ENCODE peak calls at places on chromosomes 1 and 21, in six cellular contexts. E, K, C, T, S and G are unnamed samples.

GRCh38 chr1:56073206-56073605 is 506.2 kb downstream of the PLPP3 start:
- DNase-seq in E (no peak), K (no peak), C (no peak), T (no peak), S (no peak), G (no peak)

GRCh38 chr1:27057389-27057788 is 44.7 kb upstream of the TENT5B start:
- DNase-seq in E (no peak), K (no peak), C (peak; percentile 28), T (no peak), S (no peak), G (no peak)

GRCh38 chr1:60956520-60956919 is 125.8 kb upstream of the NFIA start:
- DNase-seq in E (no peak), K (no peak), C (no peak), T (no peak), S (no peak), G (no peak)

GRCh38 chr21:35770101-35770945 is 290.0 kb downstream of the SETD4 start:
- DNase-seq in E (no peak), K (no peak), C (no peak), T (no peak), S (no peak), G (no peak)

GRCh38 chr1:204127597-204128242 is 24.1 kb downstream of the ETNK2 start:
- DNase-seq in E (no peak), K (peak; percentile 86), C (peak; percentile 88), T (peak; percentile 71), S (peak; percentile 85), G (peak; percentile 42)

GRCh38 chr1:55703726-55704363 is 488.7 kb upstream of the USP24 start:
- DNase-seq in E (no peak), K (no peak), C (no peak), T (no peak), S (no peak), G (no peak)

GRCh38 chr1:94061513-94062443 is 59.2 kb downstream of the ABCA4 start:
- DNase-seq in E (peak; percentile 36), K (peak; percentile 79), C (peak; percentile 77), T (peak; percentile 57), S (peak; percentile 83), G (peak; percentile 56)

GRCh38 chr1:202247837-202248795 is 54.5 kb downstream of the LGR6 start:
- DNase-seq in E (no peak), K (no peak), C (no peak), T (no peak), S (no peak), G (no peak)

GRCh38 chr21:34923202-34923601 is 125.9 kb downstream of the RUNX1 start:
- DNase-seq in E (no peak), K (no peak), C (no peak), T (no peak), S (no peak), G (no peak)

GRCh38 chr1:208243522-208243850 is 698 bp downstream of the PLXNA2 start:
- DNase-seq in E (no peak), K (no peak), C (peak; percentile 58), T (no peak), S (peak; percentile 53), G (no peak)

GRCh38 chr1:151839457-151840409 is at the start of gene C2CD4D:
- DNase-seq in E (peak; percentile 46), K (no peak), C (peak; percentile 81), T (no peak), S (peak; percentile 75), G (peak; percentile 48)

GRCh38 chr1:109718495-109718894 is 6.4 kb downstream of the GSTM5 start:
- DNase-seq in E (no peak), K (no peak), C (peak; percentile 1), T (no peak), S (no peak), G (no peak)

GRCh38 chr1:26327956-26328362 is 10.2 kb downstream of the CD52 start:
- DNase-seq in E (no peak), K (no peak), C (no peak), T (no peak), S (no peak), G (no peak)

GRCh38 chr1:180080439-180080838 is 74.2 kb upstream of the QSOX1 start:
- DNase-seq in E (no peak), K (no peak), C (no peak), T (no peak), S (no peak), G (no peak)

GRCh38 chr1:115466433-115466832 is 128.4 kb upstream of the NGF start:
- DNase-seq in E (no peak), K (no peak), C (peak; percentile 11), T (no peak), S (no peak), G (no peak)

GRCh38 chr1:90835661-90836344 is 118.7 kb upstream of the BARHL2 start:
- DNase-seq in E (no peak), K (peak; percentile 22), C (peak; percentile 62), T (no peak), S (peak; percentile 61), G (no peak)

GRCh38 chr1:169236143-169236542 is 129.7 kb downstream of the ATP1B1 start:
- DNase-seq in E (no peak), K (peak; percentile 37), C (no peak), T (no peak), S (no peak), G (no peak)

GRCh38 chr1:204972461-204972860 is 70.6 kb upstream of the CNTN2 start:
- DNase-seq in E (no peak), K (no peak), C (no peak), T (no peak), S (no peak), G (no peak)

GRCh38 chr1:231091853-231092301 is 51.8 kb upstream of the FAM89A start:
- DNase-seq in E (no peak), K (peak; percentile 56), C (peak; percentile 63), T (no peak), S (no peak), G (no peak)

GRCh38 chr1:91725961-91726704 is 159.8 kb downstream of the TGFBR3 start:
- DNase-seq in E (no peak), K (peak; percentile 60), C (no peak), T (peak; percentile 79), S (no peak), G (no peak)

GRCh38 chr1:41345434-41346075 is 15.7 kb upstream of the FOXO6 start:
- DNase-seq in E (no peak), K (no peak), C (no peak), T (no peak), S (peak; percentile 27), G (no peak)

GRCh38 chr1:15610167-15610566 is 7.1 kb upstream of the DDI2 start:
- DNase-seq in E (no peak), K (no peak), C (no peak), T (no peak), S (no peak), G (no peak)

GRCh38 chr1:58782308-58783089 is 1.3 kb downstream of the JUN start:
- DNase-seq in E (peak; percentile 69), K (peak; percentile 72), C (peak; percentile 75), T (no peak), S (peak; percentile 82), G (peak; percentile 56)

GRCh38 chr1:159171688-159172501 is 480 bp downstream of the CADM3 start:
- DNase-seq in E (no peak), K (no peak), C (peak; percentile 75), T (no peak), S (no peak), G (no peak)

GRCh38 chr1:33684346-33685122 is 179.3 kb upstream of the HMGB4 start:
- DNase-seq in E (no peak), K (no peak), C (no peak), T (no peak), S (no peak), G (no peak)

GRCh38 chr1:51946300-51946699 is 44.2 kb downstream of the RAB3B start:
- DNase-seq in E (no peak), K (no peak), C (no peak), T (no peak), S (no peak), G (no peak)

GRCh38 chr1:193471981-193472380 is 285.6 kb upstream of the B3GALT2 start:
- DNase-seq in E (no peak), K (no peak), C (no peak), T (no peak), S (no peak), G (no peak)

GRCh38 chr1:236154126-236154525 is 11.8 kb downstream of the GPR137B start:
- DNase-seq in E (no peak), K (no peak), C (no peak), T (no peak), S (no peak), G (no peak)

GRCh38 chr1:236156512-236157208 is 14.3 kb downstream of the GPR137B start:
- DNase-seq in E (peak; percentile 58), K (peak; percentile 47), C (no peak), T (no peak), S (no peak), G (no peak)

GRCh38 chr1:236155841-236156503 is 13.6 kb downstream of the GPR137B start:
- DNase-seq in E (no peak), K (no peak), C (no peak), T (no peak), S (no peak), G (no peak)

GRCh38 chr1:236154671-236155398 is 12.5 kb downstream of the GPR137B start:
- DNase-seq in E (no peak), K (no peak), C (no peak), T (no peak), S (no peak), G (no peak)

GRCh38 chr1:236155399-236155767 is 13.0 kb downstream of the GPR137B start:
- DNase-seq in E (no peak), K (no peak), C (no peak), T (no peak), S (no peak), G (no peak)
- TF ChIP-seq CTCF in E (no peak), K (no peak), C (no peak), T (no peak), S (no peak), G (no peak)

GRCh38 chr1:2807678-2808385 is 6.3 kb upstream of the TTC34 start:
- DNase-seq in E (no peak), K (no peak), C (no peak), T (no peak), S (no peak), G (no peak)

GRCh38 chr1:2803931-2804627 is 2.6 kb upstream of the TTC34 start:
- DNase-seq in E (no peak), K (no peak), C (no peak), T (no peak), S (peak; percentile 36), G (no peak)

GRCh38 chr1:2807036-2807435 is 5.5 kb upstream of the TTC34 start:
- DNase-seq in E (no peak), K (no peak), C (no peak), T (no peak), S (no peak), G (no peak)

GRCh38 chr1:2804628-2805351 is 3.3 kb upstream of the TTC34 start:
- DNase-seq in E (no peak), K (no peak), C (no peak), T (no peak), S (peak; percentile 51), G (no peak)

GRCh38 chr1:2805801-2806430 is 4.4 kb upstream of the TTC34 start:
- DNase-seq in E (no peak), K (no peak), C (no peak), T (no peak), S (no peak), G (no peak)
- H3K9me3 ChIP-seq in E (no peaks in the 10 kb centered on the region), K (no peaks in the 10 kb centered on the region), C (no peaks in the 10 kb centered on the region), T (peaks cover 99% of the 10 kb centered on the region), S (no peaks in the 10 kb centered on the region), G (no peaks in the 10 kb centered on the region)

GRCh38 chr1:206117151-206117948 is at the start of gene AVPR1B:
- DNase-seq in E (peak; percentile 41), K (no peak), C (peak; percentile 75), T (no peak), S (no peak), G (peak; percentile 48)
- TF ChIP-seq CTCF in E (no peak), K (no peak), C (peak; percentile 39), T (peak; percentile 5), S (no peak), G (peak; percentile 18)

GRCh38 chr1:18481921-18482701 is 1.4 kb downstream of the KLHDC7A start:
- DNase-seq in E (no peak), K (no peak), C (no peak), T (no peak), S (peak; percentile 54), G (no peak)
- H3K9me3 ChIP-seq in E (no peaks in the 10 kb centered on the region), K (no peaks in the 10 kb centered on the region), C (no peaks in the 10 kb centered on the region), T (peaks cover 32% of the 10 kb centered on the region), S (no peaks in the 10 kb centered on the region), G (no peaks in the 10 kb centered on the region)